ENCODE peak calls at places on chromosomes 2 and 18, in seven cellular contexts. C is endothelial cell of umbilical vein, R is breast epithelium, T is spleen, Y is stomach, L is sigmoid colon, G is GM12878. N is an unnamed sample.

GRCh38 chr18:32548688-32549087 is 78.0 kb upstream of the GAREM1 start:
- DNase-seq in C (no peak), R (no peak), T (no peak), Y (no peak), L (no peak), G (no peak), N (no peak)

GRCh38 chr2:147456729-147457128 is 388.1 kb upstream of the ACVR2A start:
- DNase-seq in C (no peak), R (no peak), T (no peak), Y (no peak), L (no peak), G (no peak), N (no peak)

GRCh38 chr2:59180111-59180510 is 939.0 kb upstream of the FANCL start:
- DNase-seq in C (no peak), R (no peak), T (no peak), Y (no peak), L (no peak), G (no peak), N (no peak)

GRCh38 chr2:196170681-196171247 is 614 bp downstream of the STK17B start:
- DNase-seq in C (no peak), R (no peak), T (peak; percentile 91), Y (peak; percentile 39), L (no peak), G (no peak), N (peak; percentile 69)

GRCh38 chr18:22930089-22930713 is 2.9 kb upstream of the RBBP8 start:
- DNase-seq in C (peak; percentile 78), R (peak; percentile 84), T (peak; percentile 89), Y (peak; percentile 85), L (peak; percentile 81), G (no peak), N (peak; percentile 78)

GRCh38 chr2:182559623-182560022 is 132.8 kb upstream of the PDE1A start:
- DNase-seq in C (no peak), R (no peak), T (no peak), Y (no peak), L (no peak), G (no peak), N (no peak)

GRCh38 chr18:76658627-76659026 is 163.6 kb upstream of the ZNF516 start:
- DNase-seq in C (no peak), R (no peak), T (no peak), Y (no peak), L (no peak), G (no peak), N (no peak)

GRCh38 chr2:174263989-174264388 is 15.7 kb upstream of the OLA1 start:
- DNase-seq in C (peak; percentile 37), R (no peak), T (no peak), Y (no peak), L (no peak), G (no peak), N (no peak)

GRCh38 chr2:148640767-148641166 is 3.8 kb upstream of the EPC2 start:
- DNase-seq in C (no peak), R (no peak), T (no peak), Y (no peak), L (no peak), G (no peak), N (no peak)

GRCh38 chr2:38797276-38797675 is 19.3 kb downstream of the GEMIN6 start:
- DNase-seq in C (peak; percentile 71), R (no peak), T (no peak), Y (no peak), L (no peak), G (no peak), N (no peak)

GRCh38 chr2:175111200-175111657 is 56.8 kb downstream of the ATF2 start:
- DNase-seq in C (peak; percentile 63), R (no peak), T (no peak), Y (no peak), L (no peak), G (peak; percentile 7), N (no peak)

GRCh38 chr2:65842104-65842503 is 409.7 kb upstream of the SPRED2 start:
- DNase-seq in C (no peak), R (no peak), T (no peak), Y (no peak), L (no peak), G (no peak), N (no peak)

GRCh38 chr2:144801766-144802165 is 281.8 kb upstream of the ZEB2 start:
- DNase-seq in C (peak; percentile 77), R (no peak), T (no peak), Y (no peak), L (no peak), G (no peak), N (no peak)

GRCh38 chr2:199946836-199947235 is 8.5 kb downstream of the TYW5 start:
- DNase-seq in C (no peak), R (no peak), T (no peak), Y (no peak), L (no peak), G (no peak), N (no peak)

GRCh38 chr2:235390108-235390815 is 103.6 kb upstream of the AGAP1 start:
- DNase-seq in C (no peak), R (peak; percentile 57), T (no peak), Y (no peak), L (no peak), G (peak; percentile 23), N (no peak)

GRCh38 chr2:120922571-120923332 is 187.1 kb downstream of the GLI2 start:
- DNase-seq in C (no peak), R (no peak), T (no peak), Y (no peak), L (no peak), G (no peak), N (no peak)

GRCh38 chr2:169119117-169119770 is 49.9 kb downstream of the DHRS9 start:
- DNase-seq in C (no peak), R (no peak), T (no peak), Y (no peak), L (no peak), G (no peak), N (no peak)

GRCh38 chr18:36158261-36158867 is 28.7 kb downstream of the ELP2 start:
- DNase-seq in C (peak; percentile 93), R (no peak), T (no peak), Y (no peak), L (no peak), G (no peak), N (no peak)

GRCh38 chr2:80354858-80355257 is 50.3 kb upstream of the LRRTM1 start:
- DNase-seq in C (no peak), R (no peak), T (no peak), Y (no peak), L (no peak), G (no peak), N (no peak)

GRCh38 chr18:69102959-69103358 is 297.7 kb upstream of the DOK6 start:
- DNase-seq in C (no peak), R (no peak), T (no peak), Y (no peak), L (no peak), G (no peak), N (no peak)

GRCh38 chr2:88845772-88846661 is 154.5 kb downstream of the RPIA start:
- DNase-seq in C (no peak), R (no peak), T (peak; percentile 82), Y (no peak), L (no peak), G (no peak), N (no peak)

GRCh38 chr2:42722328-42723190 is 41.4 kb downstream of the OXER1 start:
- DNase-seq in C (peak; percentile 80), R (peak; percentile 23), T (no peak), Y (peak; percentile 65), L (peak; percentile 71), G (peak; percentile 91), N (no peak)

GRCh38 chr18:11533942-11534496 is 75.4 kb upstream of the SLC35G4 start:
- DNase-seq in C (no peak), R (no peak), T (no peak), Y (no peak), L (no peak), G (no peak), N (peak; percentile 65)

GRCh38 chr18:58315739-58316215 is 271.8 kb downstream of the NEDD4L start:
- DNase-seq in C (peak; percentile 44), R (peak; percentile 71), T (no peak), Y (no peak), L (no peak), G (no peak), N (no peak)
- TF ChIP-seq POLR2AphosphoS5 in C (no peak), R (peak; percentile 74), T (no peak), Y (peak; percentile 26), L (no peak), G (no peak), N (no peak)

DNA sequence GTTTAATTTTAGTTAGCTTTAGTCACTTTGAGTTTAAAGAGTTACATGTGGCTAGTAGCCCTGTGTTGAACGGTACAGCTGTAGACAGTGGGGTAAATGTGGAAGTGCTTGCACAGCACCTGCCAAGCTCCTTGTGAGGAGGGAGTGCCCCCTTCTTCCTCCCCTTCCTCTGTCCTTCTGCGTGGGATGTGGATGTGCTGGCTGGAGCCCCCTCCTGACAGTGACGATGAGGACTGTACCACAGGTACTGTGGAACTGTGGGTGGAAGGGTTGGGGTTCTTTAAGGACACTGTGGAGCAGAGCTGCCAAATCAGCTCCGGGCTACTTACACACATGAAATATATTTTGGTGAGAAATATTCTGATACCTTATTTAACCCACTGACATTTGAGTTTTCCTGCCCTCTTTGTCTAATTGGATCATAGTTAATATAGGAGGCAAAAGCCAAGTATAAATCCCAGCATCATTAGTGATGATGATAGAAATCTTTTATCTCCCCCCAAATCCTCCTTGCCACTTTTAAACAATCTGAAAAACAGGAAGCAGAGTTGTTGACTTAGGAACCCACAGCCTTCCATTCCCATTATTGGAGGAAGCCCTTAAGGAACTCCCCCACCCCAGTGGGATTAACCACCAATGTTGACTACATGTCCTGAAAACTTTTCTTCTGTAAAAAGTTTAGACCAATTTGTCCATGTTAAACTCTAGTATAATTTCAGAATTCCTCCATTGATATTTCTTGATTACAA is 181.3 kb downstream of the PTPRM start:
- DNase-seq in C (peak; percentile 79), R (no peak), T (no peak), Y (no peak), L (no peak), G (no peak), N (no peak)
- H3K4me3 ChIP-seq in C (no peak overlapping the region), R (no peak overlapping the region), T (no peak overlapping the region), Y (no peak overlapping the region), L (no peak overlapping the region), G (no peak overlapping the region), N (no peak overlapping the region)

DNA sequence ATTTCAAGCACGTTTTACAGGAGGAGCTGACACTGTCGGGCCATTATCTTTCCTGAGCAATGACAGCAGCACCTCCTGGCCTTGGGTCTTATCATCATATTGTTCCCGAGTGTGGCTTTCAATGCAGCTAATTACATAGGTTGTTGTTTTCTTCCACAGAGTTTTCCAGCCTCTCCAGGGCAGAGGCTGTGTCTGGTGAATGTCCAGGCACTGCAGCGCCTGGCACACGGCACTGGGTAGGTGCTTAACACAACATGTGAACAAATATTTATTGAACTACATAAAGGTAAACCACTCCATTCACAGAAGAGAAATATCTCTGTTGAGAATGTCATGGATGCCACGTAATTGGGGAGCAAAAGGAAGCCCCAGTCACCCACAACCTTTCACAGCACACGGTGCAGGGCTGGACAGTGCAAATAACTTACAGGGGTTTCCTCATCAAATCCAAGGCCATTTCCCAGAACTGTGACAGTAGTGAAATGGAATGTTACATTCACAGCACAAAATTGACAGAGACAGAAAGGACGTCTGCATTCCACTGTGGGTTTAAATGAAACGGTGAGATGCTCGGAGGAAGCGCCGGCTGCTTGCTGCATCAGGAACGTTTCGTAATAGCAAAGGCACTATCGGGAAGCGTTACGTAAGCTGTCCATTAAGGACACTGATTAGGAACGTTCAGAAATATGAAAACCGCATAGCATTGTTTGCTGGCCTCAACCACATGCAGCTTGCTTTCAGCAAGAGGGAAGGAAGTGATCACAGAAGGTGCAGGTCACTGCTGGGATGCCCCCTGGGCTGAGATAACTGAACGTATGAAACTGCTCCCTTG is 6.4 kb upstream of the KCNG2 start:
- DNase-seq in C (no peak), R (peak; percentile 65), T (peak; percentile 81), Y (peak; percentile 43), L (peak; percentile 69), G (no peak), N (no peak)
- TF ChIP-seq POLR2AphosphoS5 in C (no peak), R (peak; percentile 94), T (no peak), Y (peak; percentile 57), L (no peak), G (no peak), N (no peak)

GRCh38 chr2:237955640-237956401 is 11.0 kb upstream of the UBE2F start:
- DNase-seq in C (no peak), R (no peak), T (no peak), Y (no peak), L (no peak), G (no peak), N (no peak)
- H3K4me3 ChIP-seq in C (no peak overlapping the region), R (peak overlapping the region; percentile 18), T (peak overlapping the region; percentile 55), Y (peak overlapping the region; percentile 38), L (peak overlapping the region; percentile 37), G (no peak overlapping the region), N (peak overlapping the region; percentile 32)

N was measured in suprapubic skin.